ENCODE peak calls at places on chromosomes 12 and 14, in four cellular contexts. V, B, G and N are unnamed samples.

GRCh38 chr12:24039113-24039525 is 89.6 kb upstream of the SOX5 start:
- DNase-seq in G (no peak), B (peak), V (no peak), N (no peak)

GRCh38 chr12:12358528-12358927 is 1.6 kb downstream of the BORCS5 start:
- DNase-seq in V (no peak), B (no peak), G (no peak), N (no peak)

GRCh38 chr12:71731439-71732356 is 23.0 kb upstream of the RAB21 start:
- DNase-seq in B (peak), G (no peak), V (no peak), N (no peak)

GRCh38 chr12:53229454-53229853 is 2.6 kb downstream of the RARG start:
- DNase-seq in G (no peak), V (no peak), B (no peak), N (peak)

GRCh38 chr14:39376671-39377403 is 55.4 kb downstream of the FBXO33 start:
- DNase-seq in B (peak), G (no peak), V (no peak), N (no peak)

GRCh38 chr14:28577187-28577586 is 189.4 kb upstream of the FOXG1 start:
- DNase-seq in V (no peak), G (no peak), B (peak), N (no peak)

GRCh38 chr12:27521066-27521465 is 2.9 kb upstream of the PPFIBP1 start:
- DNase-seq in B (peak), G (peak), V (peak), N (no peak)

GRCh38 chr14:86639146-86639545 is 1109.2 kb downstream of the FLRT2 start:
- DNase-seq in V (no peak), B (no peak), G (no peak), N (no peak)

GRCh38 chr12:561908-562593 is 101.2 kb downstream of the NINJ2 start:
- DNase-seq in G (peak), B (no peak), V (no peak), N (peak)

GRCh38 chr12:83136421-83136820 is 449.7 kb downstream of the TMTC2 start:
- DNase-seq in B (no peak), G (no peak), V (no peak), N (no peak)

GRCh38 chr12:98758331-98758730 is 113.2 kb downstream of the APAF1 start:
- DNase-seq in V (no peak), B (peak), G (peak), N (peak)

GRCh38 chr14:101854366-101854765 is 92.9 kb downstream of the PPP2R5C start:
- DNase-seq in V (no peak), B (peak), G (peak), N (no peak)

GRCh38 chr12:113424915-113425823 is 3.0 kb downstream of the SDSL start:
- DNase-seq in V (peak), G (peak), B (peak), N (no peak)

GRCh38 chr12:121128908-121129704 is 3.6 kb upstream of the P2RX7 start:
- DNase-seq in V (peak), B (peak), G (peak), N (peak)

GRCh38 chr14:64649383-64649998 is 54.7 kb upstream of the PLEKHG3 start:
- DNase-seq in G (no peak), B (peak), V (no peak), N (peak)

GRCh38 chr12:4579305-4580097 is 17.5 kb downstream of the DYRK4 start:
- DNase-seq in G (no peak), B (peak), V (no peak), N (no peak)

GRCh38 chr12:121568971-121569808 is 11.6 kb downstream of the KDM2B start:
- DNase-seq in B (peak), V (peak), G (peak), N (peak)

GRCh38 chr12:52581481-52581880 is 7.8 kb upstream of the KRT74 start:
- DNase-seq in B (peak), V (no peak), G (no peak), N (no peak)

GRCh38 chr14:20970647-20970982 is 15.3 kb downstream of the RNASE2 start:
- DNase-seq in G (no peak), B (no peak), V (no peak), N (no peak)

GRCh38 chr12:77104792-77105191 is 39.4 kb upstream of the E2F7 start:
- DNase-seq in B (peak), G (no peak), V (no peak), N (no peak)

GRCh38 chr12:111271674-111272418 is 97.0 kb downstream of the PHETA1 start:
- DNase-seq in G (no peak), B (no peak), V (no peak), N (no peak)

GRCh38 chr12:5511644-5512584 is 80.0 kb downstream of the NTF3 start:
- DNase-seq in G (peak), V (no peak), B (peak), N (no peak)

GRCh38 chr14:53331247-53331646 is 178.1 kb upstream of the DDHD1 start:
- DNase-seq in B (peak), V (no peak), G (no peak), N (no peak)

GRCh38 chr12:48973992-48974673 is 2.6 kb upstream of the WNT10B start:
- DNase-seq in G (peak), B (peak), V (no peak), N (no peak)

GRCh38 chr12:52618866-52619265 is 507 bp upstream of the KRT73 start:
- DNase-seq in G (no peak), V (no peak), B (no peak), N (no peak)

GRCh38 chr12:123807002-123807401 is 44.9 kb downstream of the DNAH10 start:
- DNase-seq in V (no peak), B (no peak), G (no peak), N (no peak)

GRCh38 chr12:124740691-124741137 is 123.0 kb downstream of the SCARB1 start:
- DNase-seq in B (peak), G (peak), V (no peak), N (no peak)

GRCh38 chr12:48084066-48084465 is 21.8 kb downstream of the SENP1 start:
- DNase-seq in G (no peak), B (peak), V (no peak), N (no peak)

GRCh38 chr12:127191124-127191523 is 1075.8 kb upstream of the TMEM132C start:
- DNase-seq in G (no peak), V (no peak), B (no peak), N (no peak)

GRCh38 chr12:118355838-118356237 is 16.9 kb downstream of the TAOK3 start:
- DNase-seq in V (no peak), G (no peak), B (no peak), N (no peak)

GRCh38 chr14:54574528-54574927 is 7.6 kb downstream of the SAMD4A start:
- DNase-seq in G (no peak), V (no peak), B (peak), N (no peak)

GRCh38 chr14:58362798-58363412 is 32.8 kb upstream of the TOMM20L start:
- DNase-seq in B (peak), G (no peak), V (no peak), N (no peak)

GRCh38 chr14:24398298-24398942 is 383 bp upstream of the NYNRIN start:
- DNase-seq in G (no peak), V (peak), B (peak), N (no peak)
- H3K4me3 ChIP-seq in G (peak), V (peak), B (peak), N (peak)

GRCh38 chr14:89165810-89166209 is 251.2 kb downstream of the FOXN3 start:
- DNase-seq in B (no peak), V (no peak), G (no peak), N (no peak)
- H3K4me3 ChIP-seq in B (no peak), V (peak), G (peak), N (peak)

DNA sequence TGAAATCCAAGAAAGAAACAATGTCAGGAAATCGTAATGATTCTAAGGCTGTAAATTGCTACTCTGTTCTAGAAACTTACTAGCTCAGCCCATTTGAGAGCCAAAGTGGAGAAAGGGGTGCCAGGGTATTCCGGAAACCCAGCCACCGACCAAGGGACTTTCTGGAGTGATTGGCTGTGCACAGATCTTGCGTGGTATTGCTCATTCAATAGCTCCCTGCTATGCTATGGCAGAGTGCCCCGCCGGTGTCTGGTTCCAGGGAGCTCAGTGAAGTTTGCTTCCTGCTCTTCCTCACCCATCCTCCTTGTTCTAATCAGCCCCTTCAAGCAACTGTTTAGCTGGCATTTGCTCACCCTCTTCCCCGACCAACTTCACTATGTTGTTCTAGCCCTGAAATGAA is 220.0 kb downstream of the TMEM132C start:
- DNase-seq in G (no peak), B (no peak), V (no peak), N (no peak)
- H3K4me3 ChIP-seq in G (no peak), B (no peak), V (no peak), N (no peak)

GRCh38 chr12:128266559-128267245 is at the start of gene TMEM132C:
- DNase-seq in V (no peak), G (no peak), B (no peak), N (no peak)
- H3K4me3 ChIP-seq in V (peak), G (no peak), B (peak), N (peak)